ENCODE peak calls at places on chromosomes 11 and 22, in six cellular contexts. One of them, this sample, is unnamed.

GRCh38 chr11:95128602-95129001 is 39.0 kb downstream of the ENDOD1 start:
- DNase-seq in mesothelial cell of epicardium: no peak
- DNase-seq in colonic mucosa: no peak
- DNase-seq in caudate nucleus: no peak
- DNase-seq in AG09309: no peak
- DNase-seq in activated naive CD4-positive, alpha-beta T cell: no peak
- DNase-seq in this sample: no peak

GRCh38 chr11:61102667-61103491 is 590 bp downstream of the CD5 start:
- DNase-seq in mesothelial cell of epicardium: no peak
- DNase-seq in colonic mucosa: no peak
- DNase-seq in caudate nucleus: no peak
- DNase-seq in AG09309: no peak
- DNase-seq in activated naive CD4-positive, alpha-beta T cell: no peak
- DNase-seq in this sample: no peak

GRCh38 chr11:123173040-123173855 is 21.8 kb downstream of the CLMP start:
- DNase-seq in mesothelial cell of epicardium: no peak
- DNase-seq in colonic mucosa: no peak
- DNase-seq in caudate nucleus: no peak
- DNase-seq in AG09309: peak
- DNase-seq in activated naive CD4-positive, alpha-beta T cell: no peak
- DNase-seq in this sample: peak

GRCh38 chr11:79403839-79404238 is 37.0 kb downstream of the TENM4 start:
- DNase-seq in mesothelial cell of epicardium: no peak
- DNase-seq in colonic mucosa: no peak
- DNase-seq in caudate nucleus: no peak
- DNase-seq in AG09309: no peak
- DNase-seq in activated naive CD4-positive, alpha-beta T cell: no peak
- DNase-seq in this sample: no peak

GRCh38 chr22:33914699-33915098 is 5.6 kb downstream of the LARGE1 start:
- DNase-seq in mesothelial cell of epicardium: no peak
- DNase-seq in colonic mucosa: no peak
- DNase-seq in caudate nucleus: no peak
- DNase-seq in AG09309: no peak
- DNase-seq in activated naive CD4-positive, alpha-beta T cell: no peak
- DNase-seq in this sample: no peak

GRCh38 chr11:102760355-102761035 is 19.9 kb downstream of the MMP10 start:
- DNase-seq in mesothelial cell of epicardium: no peak
- DNase-seq in colonic mucosa: no peak
- DNase-seq in caudate nucleus: no peak
- DNase-seq in AG09309: peak
- DNase-seq in activated naive CD4-positive, alpha-beta T cell: no peak
- DNase-seq in this sample: peak

GRCh38 chr22:39308614-39309363 is 10.6 kb downstream of the RPL3 start:
- DNase-seq in mesothelial cell of epicardium: no peak
- DNase-seq in colonic mucosa: no peak
- DNase-seq in caudate nucleus: no peak
- DNase-seq in AG09309: peak
- DNase-seq in activated naive CD4-positive, alpha-beta T cell: no peak
- DNase-seq in this sample: peak

GRCh38 chr11:18720811-18721575 is 5.0 kb downstream of the IGSF22 start:
- DNase-seq in mesothelial cell of epicardium: peak
- DNase-seq in colonic mucosa: peak
- DNase-seq in caudate nucleus: peak
- DNase-seq in AG09309: no peak
- DNase-seq in activated naive CD4-positive, alpha-beta T cell: peak
- DNase-seq in this sample: peak

GRCh38 chr11:109112748-109113378 is 309.1 kb upstream of the C11orf87 start:
- DNase-seq in mesothelial cell of epicardium: no peak
- DNase-seq in colonic mucosa: no peak
- DNase-seq in caudate nucleus: no peak
- DNase-seq in AG09309: no peak
- DNase-seq in activated naive CD4-positive, alpha-beta T cell: no peak
- DNase-seq in this sample: no peak

GRCh38 chr11:122267602-122268001 is 151.6 kb upstream of the BLID start:
- DNase-seq in mesothelial cell of epicardium: no peak
- DNase-seq in colonic mucosa: no peak
- DNase-seq in caudate nucleus: no peak
- DNase-seq in AG09309: peak
- DNase-seq in activated naive CD4-positive, alpha-beta T cell: no peak
- DNase-seq in this sample: peak

GRCh38 chr11:78038697-78039313 is 15.7 kb upstream of the KCTD14 start:
- DNase-seq in mesothelial cell of epicardium: no peak
- DNase-seq in colonic mucosa: peak
- DNase-seq in caudate nucleus: no peak
- DNase-seq in AG09309: no peak
- DNase-seq in activated naive CD4-positive, alpha-beta T cell: no peak
- DNase-seq in this sample: no peak

GRCh38 chr22:32206774-32207758 is 2.2 kb upstream of the RFPL2 start:
- DNase-seq in mesothelial cell of epicardium: no peak
- DNase-seq in colonic mucosa: peak
- DNase-seq in caudate nucleus: no peak
- DNase-seq in AG09309: no peak
- DNase-seq in activated naive CD4-positive, alpha-beta T cell: no peak
- DNase-seq in this sample: no peak

GRCh38 chr11:63896071-63896470 is 20.9 kb downstream of the RCOR2 start:
- DNase-seq in mesothelial cell of epicardium: no peak
- DNase-seq in colonic mucosa: peak
- DNase-seq in caudate nucleus: no peak
- DNase-seq in AG09309: no peak
- DNase-seq in activated naive CD4-positive, alpha-beta T cell: no peak
- DNase-seq in this sample: no peak

GRCh38 chr11:62466444-62466843 is 47.6 kb downstream of the SCGB1A1 start:
- DNase-seq in mesothelial cell of epicardium: no peak
- DNase-seq in colonic mucosa: no peak
- DNase-seq in caudate nucleus: no peak
- DNase-seq in AG09309: no peak
- DNase-seq in activated naive CD4-positive, alpha-beta T cell: no peak
- DNase-seq in this sample: no peak

GRCh38 chr11:44308256-44308922 is 1.6 kb downstream of the ALX4 start:
- DNase-seq in mesothelial cell of epicardium: no peak
- DNase-seq in colonic mucosa: no peak
- DNase-seq in caudate nucleus: no peak
- DNase-seq in AG09309: no peak
- DNase-seq in activated naive CD4-positive, alpha-beta T cell: no peak
- DNase-seq in this sample: no peak

GRCh38 chr11:68357568-68357967 is 45.2 kb downstream of the LRP5 start:
- DNase-seq in mesothelial cell of epicardium: no peak
- DNase-seq in colonic mucosa: no peak
- DNase-seq in caudate nucleus: no peak
- DNase-seq in AG09309: no peak
- DNase-seq in activated naive CD4-positive, alpha-beta T cell: no peak
- DNase-seq in this sample: no peak

GRCh38 chr11:129750343-129751292 is 65.0 kb upstream of the TMEM45B start:
- DNase-seq in mesothelial cell of epicardium: peak
- DNase-seq in colonic mucosa: peak
- DNase-seq in caudate nucleus: peak
- DNase-seq in AG09309: peak
- DNase-seq in activated naive CD4-positive, alpha-beta T cell: peak
- DNase-seq in this sample: peak

GRCh38 chr11:17473071-17473744 is 3.4 kb downstream of the ABCC8 start:
- DNase-seq in mesothelial cell of epicardium: no peak
- DNase-seq in colonic mucosa: no peak
- DNase-seq in caudate nucleus: no peak
- DNase-seq in AG09309: no peak
- DNase-seq in activated naive CD4-positive, alpha-beta T cell: no peak
- DNase-seq in this sample: no peak

GRCh38 chr11:24373516-24373915 is 123.3 kb upstream of the LUZP2 start:
- DNase-seq in mesothelial cell of epicardium: no peak
- DNase-seq in colonic mucosa: no peak
- DNase-seq in caudate nucleus: no peak
- DNase-seq in AG09309: no peak
- DNase-seq in activated naive CD4-positive, alpha-beta T cell: no peak
- DNase-seq in this sample: no peak

GRCh38 chr22:17969732-17970131 is 54.6 kb downstream of the MICAL3 start:
- DNase-seq in mesothelial cell of epicardium: no peak
- DNase-seq in colonic mucosa: no peak
- DNase-seq in caudate nucleus: no peak
- DNase-seq in AG09309: peak
- DNase-seq in activated naive CD4-positive, alpha-beta T cell: no peak
- DNase-seq in this sample: peak

GRCh38 chr22:23230348-23231068 is 50.2 kb downstream of the BCR start:
- DNase-seq in mesothelial cell of epicardium: no peak
- DNase-seq in colonic mucosa: no peak
- DNase-seq in caudate nucleus: no peak
- DNase-seq in AG09309: no peak
- DNase-seq in activated naive CD4-positive, alpha-beta T cell: no peak
- DNase-seq in this sample: no peak